ENCODE peak calls at places on chromosomes 5 and 9, in nine cellular contexts. G is IMR-90, Y is GM12878, N is colonic mucosa, F is H9, K is MM.1S, Q is adipocyte, X is neuronal stem cell, O is mesendoderm. L is an unnamed sample.
A peak's percentile ranks its signal among the peaks of the same experiment; 100 is the strongest.

GRCh38 chr5:109859537-109859936 is 169.8 kb downstream of the MAN2A1 start:
- DNase-seq in G (peak; percentile 15), Y (no peak), N (no peak), F (no peak), K (no peak), Q (no peak), X (no peak), O (no peak), L (no peak)

GRCh38 chr5:71456362-71456743 is 902 bp downstream of the BDP1 start:
- DNase-seq in G (no peak), Y (no peak), N (no peak), F (no peak), K (peak; percentile 10), Q (no peak), X (no peak), O (no peak), L (no peak)

GRCh38 chr9:79591463-79591862 is 19.7 kb downstream of the TLE4 start:
- DNase-seq in G (no peak), Y (no peak), N (no peak), F (no peak), K (no peak), Q (no peak), X (no peak), O (no peak), L (no peak)

GRCh38 chr9:70533492-70533891 is 119.0 kb upstream of the KLF9 start:
- DNase-seq in G (no peak), Y (no peak), N (no peak), F (no peak), K (no peak), Q (no peak), X (no peak), O (no peak), L (no peak)

GRCh38 chr9:126499005-126499910 is 114.5 kb upstream of the LMX1B start:
- DNase-seq in G (peak; percentile 17), Y (no peak), N (no peak), F (peak; percentile 63), K (peak; percentile 46), Q (peak; percentile 79), X (peak; percentile 57), O (peak; percentile 64), L (peak; percentile 30)

GRCh38 chr5:58666598-58667595 is 84.0 kb downstream of the RAB3C start:
- DNase-seq in G (no peak), Y (no peak), N (no peak), F (no peak), K (no peak), Q (no peak), X (peak; percentile 1), O (peak; percentile 62), L (no peak)

GRCh38 chr5:58080573-58080972 is 379.3 kb downstream of the PLK2 start:
- DNase-seq in G (peak; percentile 69), Y (no peak), N (no peak), F (no peak), K (no peak), Q (peak; percentile 25), X (no peak), O (peak; percentile 88), L (peak; percentile 74)

GRCh38 chr9:124272118-124272517 is 14.4 kb downstream of the NEK6 start:
- DNase-seq in G (no peak), Y (no peak), N (no peak), F (no peak), K (no peak), Q (no peak), X (no peak), O (no peak), L (no peak)

GRCh38 chr9:5459289-5459829 is 9.0 kb downstream of the CD274 start:
- DNase-seq in G (no peak), Y (no peak), N (no peak), F (peak; percentile 34), K (no peak), Q (no peak), X (no peak), O (peak; percentile 71), L (peak; percentile 42)

GRCh38 chr5:158987231-158987630 is 112.5 kb downstream of the EBF1 start:
- DNase-seq in G (no peak), Y (no peak), N (no peak), F (no peak), K (no peak), Q (no peak), X (no peak), O (no peak), L (no peak)

GRCh38 chr5:76854644-76855043 is 4.8 kb downstream of the S100Z start:
- DNase-seq in G (no peak), Y (no peak), N (no peak), F (no peak), K (no peak), Q (no peak), X (no peak), O (peak; percentile 35), L (no peak)

GRCh38 chr9:130630506-130631330 is 33.7 kb upstream of the PRDM12 start:
- DNase-seq in G (no peak), Y (no peak), N (no peak), F (no peak), K (no peak), Q (no peak), X (no peak), O (no peak), L (no peak)

GRCh38 chr9:92715488-92716231 is 45.7 kb upstream of the IPPK start:
- DNase-seq in G (no peak), Y (no peak), N (peak; percentile 67), F (no peak), K (no peak), Q (no peak), X (no peak), O (no peak), L (peak; percentile 90)
- H3K9ac ChIP-seq in G (no peak overlapping the region), Y (no peak overlapping the region), N (no peak overlapping the region), F (no peak overlapping the region), K (no peak overlapping the region), Q (peak overlapping the region; percentile 24), X (peak overlapping the region; percentile 52), O (no peak overlapping the region), L (no peak overlapping the region)

DNA sequence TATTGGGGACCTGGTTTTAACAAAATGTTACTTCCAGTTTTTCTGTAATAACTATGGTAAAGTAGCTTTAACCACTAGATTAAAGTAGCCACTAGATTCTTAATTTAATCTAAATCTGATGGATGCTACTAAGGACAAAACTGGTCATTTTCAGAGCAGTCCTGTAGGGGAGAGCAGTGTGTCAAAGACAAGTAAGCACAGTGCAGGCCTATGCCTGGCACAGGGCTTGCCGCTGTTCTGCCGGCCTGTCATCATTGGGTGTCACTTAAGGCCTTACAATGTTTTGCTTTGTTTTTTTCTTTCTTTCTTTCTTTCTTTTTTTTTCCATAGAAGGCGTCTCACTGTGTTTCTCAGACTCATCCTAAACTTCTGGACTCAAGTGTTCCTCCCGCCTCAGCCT is 53.0 kb upstream of the NXNL2 start:
- DNase-seq in G (no peak), Y (no peak), N (no peak), F (no peak), K (no peak), Q (no peak), X (no peak), O (no peak), L (no peak)
- H3K9ac ChIP-seq in G (no peak overlapping the region), Y (no peak overlapping the region), N (no peak overlapping the region), F (no peak overlapping the region), K (no peak overlapping the region), Q (no peak overlapping the region), X (no peak overlapping the region), O (no peak overlapping the region), L (no peak overlapping the region)

GRCh38 chr5:177301503-177302165 is 1.9 kb downstream of the RAB24 start:
- DNase-seq in G (no peak), Y (no peak), N (peak; percentile 93), F (no peak), K (peak; percentile 87), Q (no peak), X (no peak), O (peak; percentile 55), L (peak; percentile 96)

GRCh38 chr5:177302354-177303110 is 987 bp downstream of the RAB24 start:
- DNase-seq in G (peak; percentile 10), Y (no peak), N (no peak), F (peak; percentile 53), K (peak; percentile 81), Q (peak; percentile 28), X (no peak), O (peak; percentile 59), L (no peak)

GRCh38 chr5:177300971-177301370 is 2.5 kb downstream of the RAB24 start:
- DNase-seq in G (no peak), Y (no peak), N (no peak), F (no peak), K (no peak), Q (no peak), X (no peak), O (no peak), L (peak; percentile 58)

GRCh38 chr5:177299711-177300110 is 3.8 kb downstream of the RAB24 start:
- DNase-seq in G (no peak), Y (no peak), N (no peak), F (no peak), K (no peak), Q (no peak), X (no peak), O (no peak), L (no peak)

DNA sequence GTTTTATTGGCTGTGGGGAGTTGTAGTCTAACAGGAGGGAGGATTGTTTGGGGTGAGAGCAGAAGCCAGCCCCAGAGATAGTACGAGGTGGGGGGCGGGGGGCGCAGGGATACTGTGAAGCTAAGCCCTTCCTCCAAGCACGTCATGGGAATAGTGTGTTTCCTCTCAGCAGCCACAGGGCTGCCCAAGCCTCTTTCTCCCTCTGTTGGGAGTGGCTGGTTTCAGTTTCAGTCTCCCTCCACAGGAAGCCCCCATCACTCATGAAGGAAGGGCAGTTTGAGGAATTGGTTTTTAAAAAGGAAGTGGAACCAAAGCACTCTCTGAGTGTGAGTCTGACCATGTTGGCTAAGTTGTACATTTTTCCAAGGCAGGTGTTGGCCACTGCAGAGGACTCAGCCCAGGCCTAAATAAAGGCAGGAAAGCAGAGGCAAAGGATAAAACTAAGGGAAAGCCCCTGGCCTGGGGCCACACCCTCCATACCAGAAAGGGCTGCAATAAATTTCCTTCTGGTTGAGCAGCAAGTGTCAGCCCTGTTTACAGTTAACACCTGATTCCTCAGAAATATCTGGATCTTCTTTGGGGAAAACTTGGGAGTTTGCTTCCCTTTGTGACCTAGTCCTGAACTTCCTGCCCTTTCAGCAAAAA is 3.2 kb downstream of the RAB24 start:
- DNase-seq in G (peak; percentile 80), Y (peak; percentile 77), N (peak; percentile 71), F (peak; percentile 70), K (peak; percentile 79), Q (peak; percentile 77), X (no peak), O (peak; percentile 83), L (peak; percentile 53)
- H3K9ac ChIP-seq in G (peak overlapping the region; percentile 26), Y (peak overlapping the region; percentile 18), N (peak overlapping the region; percentile 90), F (no peak overlapping the region), K (peak overlapping the region; percentile 99), Q (peak overlapping the region; percentile 1), X (no peak overlapping the region), O (no peak overlapping the region), L (peak overlapping the region; percentile 27)

GRCh38 chr5:178836628-178837027 is 23.1 kb upstream of the ZNF354B start:
- DNase-seq in G (no peak), Y (no peak), N (no peak), F (no peak), K (no peak), Q (no peak), X (no peak), O (no peak), L (no peak)

GRCh38 chr5:178831049-178831448 is 28.7 kb upstream of the ZNF354B start:
- DNase-seq in G (no peak), Y (no peak), N (no peak), F (peak; percentile 51), K (no peak), Q (no peak), X (no peak), O (peak; percentile 5), L (no peak)

GRCh38 chr5:178827636-178828035 is 32.1 kb upstream of the ZNF354B start:
- DNase-seq in G (no peak), Y (no peak), N (no peak), F (no peak), K (no peak), Q (no peak), X (no peak), O (no peak), L (no peak)

GRCh38 chr5:178832618-178833201 is 27.0 kb upstream of the ZNF354B start:
- DNase-seq in G (no peak), Y (no peak), N (no peak), F (peak; percentile 37), K (no peak), Q (no peak), X (no peak), O (no peak), L (no peak)
- H3K9ac ChIP-seq in G (no peak overlapping the region), Y (no peak overlapping the region), N (no peak overlapping the region), F (no peak overlapping the region), K (no peak overlapping the region), Q (no peak overlapping the region), X (no peak overlapping the region), O (no peak overlapping the region), L (no peak overlapping the region)

L was measured in mammary epithelial cell.